ENCODE peak calls at places on chromosomes 5 and 9, in eight cellular contexts. U is mammary epithelial cell, D is hepatocyte, Q is neural progenitor cell, V is A549, C is fibroblast of lung, N is IMR-90, F is H9. G is an unnamed sample.

GRCh38 chr5:141547488-141547887 is 58.6 kb downstream of the PCDHGC5 start:
- DNase-seq in U (no peak), D (no peak), Q (peak), V (peak), C (peak), N (peak), F (no peak), G (no peak)

GRCh38 chr5:179475956-179476355 is 74.4 kb upstream of the RUFY1 start:
- DNase-seq in U (no peak), D (no peak), Q (no peak), V (no peak), C (no peak), N (no peak), F (no peak), G (no peak)

GRCh38 chr5:1639757-1640156 is 116.0 kb upstream of the LPCAT1 start:
- DNase-seq in U (no peak), D (no peak), Q (no peak), V (no peak), C (no peak), N (no peak), F (no peak), G (no peak)

GRCh38 chr9:33813712-33814641 is 3.0 kb upstream of the UBE2R2 start:
- DNase-seq in U (peak), D (peak), Q (peak), V (peak), C (peak), N (peak), F (no peak), G (no peak)

GRCh38 chr5:118553662-118554061 is 434.7 kb downstream of the DTWD2 start:
- DNase-seq in U (peak), D (no peak), Q (no peak), V (no peak), C (peak), N (peak), F (no peak), G (no peak)

GRCh38 chr9:69058101-69058500 is 22.5 kb downstream of the FXN start:
- DNase-seq in U (no peak), D (no peak), Q (no peak), V (no peak), C (no peak), N (no peak), F (no peak), G (no peak)

GRCh38 chr5:138459311-138459710 is 6.0 kb upstream of the EGR1 start:
- DNase-seq in U (no peak), D (peak), Q (no peak), V (no peak), C (no peak), N (no peak), F (no peak), G (no peak)

GRCh38 chr5:107380654-107381053 is 290.1 kb downstream of the EFNA5 start:
- DNase-seq in U (no peak), D (no peak), Q (no peak), V (peak), C (no peak), N (no peak), F (no peak), G (no peak)

GRCh38 chr5:118366429-118366828 is 621.9 kb downstream of the DTWD2 start:
- DNase-seq in U (no peak), D (no peak), Q (no peak), V (no peak), C (no peak), N (no peak), F (no peak), G (no peak)

GRCh38 chr5:170769898-170770416 is 13.6 kb upstream of the GABRP start:
- DNase-seq in U (no peak), D (no peak), Q (no peak), V (no peak), C (no peak), N (no peak), F (no peak), G (no peak)

GRCh38 chr9:99336005-99336404 is 113.9 kb downstream of the SEC61B start:
- DNase-seq in U (no peak), D (no peak), Q (no peak), V (no peak), C (no peak), N (no peak), F (no peak), G (no peak)

GRCh38 chr5:1504244-1504595 is 19.5 kb downstream of the LPCAT1 start:
- DNase-seq in U (no peak), D (no peak), Q (no peak), V (no peak), C (no peak), N (no peak), F (no peak), G (no peak)

GRCh38 chr5:105924366-105924765 is 1746.4 kb downstream of the EFNA5 start:
- DNase-seq in U (no peak), D (no peak), Q (no peak), V (no peak), C (peak), N (peak), F (no peak), G (no peak)

GRCh38 chr5:94228791-94229190 is 389.6 kb downstream of the KIAA0825 start:
- DNase-seq in U (no peak), D (peak), Q (no peak), V (no peak), C (no peak), N (no peak), F (no peak), G (no peak)

GRCh38 chr9:136012651-136013050 is 51.5 kb upstream of the UBAC1 start:
- DNase-seq in U (no peak), D (no peak), Q (no peak), V (no peak), C (peak), N (peak), F (no peak), G (no peak)

GRCh38 chr9:133144142-133144886 is 19.4 kb downstream of the GBGT1 start:
- DNase-seq in U (peak), D (peak), Q (peak), V (peak), C (peak), N (peak), F (peak), G (peak)

GRCh38 chr5:55172937-55173695 is at the start of gene CDC20B:
- DNase-seq in U (peak), D (peak), Q (peak), V (peak), C (peak), N (peak), F (peak), G (peak)

GRCh38 chr9:21801683-21802417 is 586 bp upstream of the MTAP start:
- DNase-seq in U (peak), D (peak), Q (peak), V (peak), C (peak), N (peak), F (peak), G (peak)

GRCh38 chr5:6399978-6400910 is 21.9 kb upstream of the MED10 start:
- DNase-seq in U (peak), D (no peak), Q (no peak), V (no peak), C (peak), N (peak), F (no peak), G (no peak)

GRCh38 chr9:35734096-35734495 is 1.6 kb downstream of the CREB3 start:
- DNase-seq in U (peak), D (no peak), Q (no peak), V (no peak), C (no peak), N (peak), F (no peak), G (no peak)

GRCh38 chr5:171830686-171831085 is 45.1 kb downstream of the SMIM23 start:
- DNase-seq in U (peak), D (no peak), Q (no peak), V (no peak), C (no peak), N (no peak), F (no peak), G (no peak)

GRCh38 chr5:133155326-133155969 is 103.6 kb downstream of the HSPA4 start:
- DNase-seq in U (no peak), D (no peak), Q (no peak), V (no peak), C (no peak), N (no peak), F (no peak), G (no peak)

GRCh38 chr9:93468763-93469456 is 15.5 kb upstream of the FAM120AOS start:
- DNase-seq in U (peak), D (peak), Q (peak), V (no peak), C (peak), N (peak), F (no peak), G (no peak)

GRCh38 chr5:7000316-7000715 is 287.1 kb downstream of the TENT4A start:
- DNase-seq in U (no peak), D (no peak), Q (no peak), V (no peak), C (no peak), N (no peak), F (no peak), G (no peak)

GRCh38 chr5:169299651-169300467 is 1.1 kb downstream of the SLIT3 start:
- DNase-seq in U (peak), D (peak), Q (peak), V (peak), C (peak), N (no peak), F (peak), G (no peak)

GRCh38 chr9:122418016-122418415 is 47.2 kb downstream of the PTGS1 start:
- DNase-seq in U (no peak), D (no peak), Q (no peak), V (no peak), C (peak), N (no peak), F (no peak), G (no peak)

GRCh38 chr9:133604856-133605255 is 4.3 kb downstream of the FAM163B start:
- DNase-seq in U (no peak), D (no peak), Q (no peak), V (no peak), C (no peak), N (no peak), F (no peak), G (no peak)

GRCh38 chr5:39177629-39177959 is 41.8 kb downstream of the FYB1 start:
- DNase-seq in U (no peak), D (no peak), Q (no peak), V (no peak), C (no peak), N (no peak), F (no peak), G (peak)

GRCh38 chr9:134669556-134669955 is 28.0 kb downstream of the COL5A1 start:
- DNase-seq in U (no peak), D (no peak), Q (no peak), V (no peak), C (no peak), N (no peak), F (no peak), G (no peak)

GRCh38 chr5:97365173-97365845 is 182.3 kb upstream of the RIOK2 start:
- DNase-seq in U (no peak), D (no peak), Q (peak), V (no peak), C (no peak), N (no peak), F (no peak), G (no peak)

GRCh38 chr9:136644593-136645342 is 17.9 kb upstream of the EGFL7 start:
- DNase-seq in U (no peak), D (peak), Q (peak), V (no peak), C (peak), N (peak), F (peak), G (peak)

GRCh38 chr9:135705376-135705775 is 3.4 kb downstream of the KCNT1 start:
- DNase-seq in U (no peak), D (no peak), Q (no peak), V (no peak), C (no peak), N (no peak), F (no peak), G (no peak)

GRCh38 chr9:136122425-136123383 is 4.0 kb upstream of the TMEM250 start:
- DNase-seq in U (no peak), D (peak), Q (peak), V (peak), C (peak), N (peak), F (peak), G (peak)

GRCh38 chr9:38453835-38454234 is 29.6 kb upstream of the IGFBPL1 start:
- DNase-seq in U (no peak), D (no peak), Q (no peak), V (no peak), C (no peak), N (no peak), F (no peak), G (no peak)

GRCh38 chr5:161545701-161546462 is 643 bp downstream of the GABRB2 start:
- DNase-seq in U (no peak), D (no peak), Q (peak), V (no peak), C (no peak), N (no peak), F (no peak), G (no peak)

GRCh38 chr9:132694144-132694543 is 23.9 kb downstream of the GTF3C4 start:
- DNase-seq in U (peak), D (no peak), Q (peak), V (peak), C (no peak), N (peak), F (peak), G (peak)

GRCh38 chr9:114805670-114806551 is at the start of gene TNFSF15:
- DNase-seq in U (peak), D (peak), Q (peak), V (peak), C (peak), N (peak), F (peak), G (peak)

GRCh38 chr9:130606887-130607582 is 27.7 kb downstream of the FUBP3 start:
- DNase-seq in U (no peak), D (no peak), Q (no peak), V (no peak), C (no peak), N (peak), F (no peak), G (no peak)

GRCh38 chr9:136656339-136656738 is 6.4 kb upstream of the EGFL7 start:
- DNase-seq in U (no peak), D (no peak), Q (no peak), V (no peak), C (no peak), N (no peak), F (no peak), G (no peak)

DNA sequence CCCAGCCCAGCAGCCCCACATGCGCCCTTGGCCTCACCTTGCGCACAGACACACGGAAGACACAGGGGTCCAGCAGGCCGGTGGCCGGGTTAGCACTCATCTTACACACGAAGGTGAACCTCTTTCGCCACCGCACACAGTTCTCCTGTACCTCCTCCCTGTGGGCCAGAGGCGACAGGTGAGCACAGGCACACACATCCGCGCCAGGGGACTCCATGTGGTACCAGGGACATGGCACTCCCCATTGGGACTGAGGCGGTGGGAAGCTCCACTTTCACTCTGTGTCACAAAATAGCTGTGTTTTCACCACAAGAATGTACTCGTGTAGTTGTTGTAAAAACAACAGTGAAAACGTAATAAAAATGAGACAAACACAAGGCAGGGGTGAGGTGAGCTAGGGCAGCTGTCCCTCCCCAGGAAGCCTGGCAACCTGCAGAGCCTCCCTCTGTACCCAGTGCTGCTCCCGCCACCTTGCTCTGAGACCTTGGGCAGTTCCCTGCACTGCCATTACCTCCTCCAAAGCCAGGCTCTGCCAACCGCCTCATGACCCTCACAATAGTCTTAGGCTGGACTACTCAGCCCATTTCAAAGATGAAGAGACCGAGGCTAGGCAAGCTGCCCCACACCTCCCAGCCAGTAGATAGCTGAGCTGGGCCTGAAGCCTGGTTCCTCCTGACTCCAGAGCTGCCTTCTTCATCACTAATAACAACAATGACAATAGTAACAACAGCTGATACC is 16.3 kb upstream of the DPM2 start:
- DNase-seq in U (no peak), D (no peak), Q (no peak), V (no peak), C (no peak), N (no peak), F (no peak), G (no peak)
- H3K4me2 ChIP-seq in U (no peak), D (no peak), Q (no peak), V (peak), C (no peak), N (no peak), F (no peak), G (no peak)

GRCh38 chr5:71587709-71588532 is 781 bp downstream of the MCCC2 start:
- DNase-seq in U (no peak), D (no peak), Q (peak), V (peak), C (peak), N (no peak), F (no peak), G (peak)
- TF ChIP-seq CTCF in U (no peak), D (no peak), Q (no peak), V (no peak), C (no peak), N (no peak), F (peak), G (peak)

GRCh38 chr5:108432024-108432423 is 50.1 kb upstream of the FBXL17 start:
- DNase-seq in U (no peak), D (no peak), Q (no peak), V (no peak), C (no peak), N (peak), F (no peak), G (no peak)
- H3K4me2 ChIP-seq in U (no peak), D (no peak), Q (no peak), V (no peak), C (no peak), N (no peak), F (no peak), G (no peak)

GRCh38 chr9:31916591-31917223 is 467.7 kb upstream of the ACO1 start:
- DNase-seq in U (no peak), D (peak), Q (peak), V (no peak), C (no peak), N (no peak), F (peak), G (no peak)
- TF ChIP-seq CTCF in U (peak), D (peak), Q (peak), V (no peak), C (no peak), N (no peak), F (peak), G (no peak)

DNA sequence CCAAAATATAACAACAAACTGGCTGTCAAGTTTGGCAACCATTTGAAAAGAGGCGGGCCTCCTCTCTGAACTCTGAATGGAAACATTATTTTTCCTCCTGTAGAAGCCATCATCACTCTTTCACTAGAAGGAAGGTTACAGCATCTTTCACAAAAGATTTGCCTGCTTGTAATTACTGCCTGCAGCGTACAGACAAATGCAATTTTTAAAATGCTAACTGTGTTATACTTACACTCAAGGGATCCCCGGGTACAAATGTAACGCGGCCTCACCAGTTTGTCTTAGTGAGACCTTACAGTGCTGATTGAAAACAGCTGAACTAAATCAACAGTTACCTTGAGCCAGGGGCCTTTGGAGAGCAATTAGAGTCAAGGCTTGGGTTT is 499.7 kb downstream of the SPATA31D1 start:
- DNase-seq in U (no peak), D (peak), Q (no peak), V (no peak), C (no peak), N (no peak), F (no peak), G (no peak)
- H3K4me2 ChIP-seq in U (peak), D (peak), Q (no peak), V (no peak), C (no peak), N (peak), F (no peak), G (no peak)

GRCh38 chr5:10227396-10227795 is 22.3 kb downstream of the ATPSCKMT start:
- DNase-seq in U (no peak), D (no peak), Q (no peak), V (no peak), C (peak), N (peak), F (no peak), G (no peak)

GRCh38 chr5:10233011-10233410 is 16.7 kb downstream of the ATPSCKMT start:
- DNase-seq in U (no peak), D (no peak), Q (no peak), V (no peak), C (no peak), N (no peak), F (no peak), G (no peak)

GRCh38 chr5:10228288-10228687 is 21.4 kb downstream of the ATPSCKMT start:
- DNase-seq in U (no peak), D (no peak), Q (no peak), V (no peak), C (no peak), N (no peak), F (no peak), G (no peak)

GRCh38 chr5:10232386-10232785 is 17.3 kb downstream of the ATPSCKMT start:
- DNase-seq in U (no peak), D (no peak), Q (no peak), V (no peak), C (no peak), N (no peak), F (no peak), G (no peak)

GRCh38 chr5:10229306-10230048 is 20.2 kb downstream of the ATPSCKMT start:
- DNase-seq in U (peak), D (no peak), Q (no peak), V (no peak), C (peak), N (peak), F (no peak), G (no peak)
- TF ChIP-seq CTCF in U (peak), D (no peak), Q (peak), V (no peak), C (peak), N (peak), F (peak), G (no peak)

GRCh38 chr5:15645776-15646175 is 145.8 kb downstream of the FBXL7 start:
- DNase-seq in U (no peak), D (no peak), Q (no peak), V (no peak), C (no peak), N (no peak), F (no peak), G (peak)
- H3K4me2 ChIP-seq in U (no peak), D (no peak), Q (no peak), V (no peak), C (no peak), N (no peak), F (peak), G (peak)

GRCh38 chr9:126293522-126293889 is 33.1 kb upstream of the MVB12B start:
- DNase-seq in U (no peak), D (no peak), Q (peak), V (no peak), C (no peak), N (no peak), F (no peak), G (peak)
- TF ChIP-seq CTCF in U (peak), D (peak), Q (peak), V (peak), C (no peak), N (peak), F (peak), G (peak)

G was measured in DND-41.